ENCODE peak calls at places on chromosomes 11 and 22, in eight cellular contexts. O is BE2C; Y is stimulated activated CD4-positive, alpha-beta T cell treated with anti-CD3 and anti-CD28 coated beads, Interleukin-4, amount 100 ng/mL, for 48 hours; J is ecto neural progenitor cell; W is lung; C is gastrocnemius medialis; B is substantia nigra; Z is midbrain. X is an unnamed sample.

GRCh38 chr22:27489265-27489675 is 312.3 kb downstream of the MN1 start:
- DNase-seq in C (no peak), J (no peak), W (no peak), Y (no peak), O (no peak), B (no peak), Z (no peak), X (peak; percentile 73)

GRCh38 chr11:123654566-123655081 is at the start of gene SCN3B:
- DNase-seq in O (peak; percentile 96), Y (peak; percentile 20), B (no peak), C (peak; percentile 69), J (peak; percentile 87), Z (peak; percentile 55), W (peak; percentile 51), X (peak; percentile 71)

GRCh38 chr11:116852261-116853125 is 15.1 kb upstream of the APOA1 start:
- DNase-seq in B (no peak), O (no peak), C (no peak), W (no peak), Z (no peak), Y (no peak), J (no peak), X (peak; percentile 89)

GRCh38 chr11:656426-656825 is 19.4 kb downstream of the DRD4 start:
- DNase-seq in B (no peak), C (no peak), Z (no peak), W (no peak), Y (no peak), J (no peak), O (no peak), X (no peak)

GRCh38 chr11:22780914-22781593 is 48.5 kb downstream of the SVIP start:
- DNase-seq in Z (no peak), O (no peak), Y (no peak), B (no peak), J (no peak), W (no peak), C (no peak), X (no peak)

GRCh38 chr22:44712156-44712555 is 10.2 kb downstream of the PRR5 start:
- DNase-seq in Y (no peak), B (peak; percentile 6), C (no peak), Z (no peak), O (peak; percentile 8), J (no peak), W (no peak), X (no peak)

GRCh38 chr22:26811717-26811992 is 154.3 kb downstream of the MIAT start:
- DNase-seq in Z (no peak), W (no peak), C (no peak), O (peak; percentile 81), J (no peak), B (no peak), Y (no peak), X (no peak)

GRCh38 chr11:61693897-61694840 is 14.0 kb downstream of the DAGLA start:
- DNase-seq in J (no peak), B (no peak), O (no peak), C (no peak), Y (no peak), W (no peak), Z (no peak), X (peak; percentile 53)

GRCh38 chr11:26078217-26078821 is 253.6 kb upstream of the ANO3 start:
- DNase-seq in Z (no peak), O (no peak), W (no peak), J (no peak), B (no peak), Y (no peak), C (no peak), X (no peak)